ENCODE peak calls at places on chromosomes 5 and 9, in ten cellular contexts. One of them, this sample, is unnamed.
A peak's percentile ranks its signal among the peaks of the same experiment; 100 is the strongest.

GRCh38 chr9:109715340-109715739 is 64.7 kb upstream of the PALM2AKAP2 start:
- DNase-seq in CD8-positive, alpha-beta memory T cell: no peak
- DNase-seq in BE2C: no peak
- DNase-seq in uterus: no peak
- DNase-seq in fibroblast of lung: no peak
- DNase-seq in H9: no peak
- DNase-seq in right lobe of liver: no peak
- DNase-seq in tibial artery: no peak
- DNase-seq in DND-41: no peak
- DNase-seq in endodermal cell: no peak
- DNase-seq in this sample: no peak

GRCh38 chr5:120413706-120414105 is 50.4 kb upstream of the PRR16 start:
- DNase-seq in fibroblast of lung: peak; percentile 95
- DNase-seq in DND-41: no peak
- DNase-seq in H9: no peak
- DNase-seq in uterus: no peak
- DNase-seq in endodermal cell: no peak
- DNase-seq in tibial artery: no peak
- DNase-seq in BE2C: no peak
- DNase-seq in CD8-positive, alpha-beta memory T cell: no peak
- DNase-seq in right lobe of liver: no peak
- DNase-seq in this sample: no peak

GRCh38 chr9:107286057-107286456 is 3.0 kb downstream of the RAD23B start:
- DNase-seq in endodermal cell: no peak
- DNase-seq in DND-41: no peak
- DNase-seq in right lobe of liver: no peak
- DNase-seq in tibial artery: no peak
- DNase-seq in H9: no peak
- DNase-seq in fibroblast of lung: peak; percentile 61
- DNase-seq in uterus: no peak
- DNase-seq in CD8-positive, alpha-beta memory T cell: no peak
- DNase-seq in BE2C: no peak
- DNase-seq in this sample: no peak

GRCh38 chr5:86118542-86118941 is 499.2 kb upstream of the COX7C start:
- DNase-seq in CD8-positive, alpha-beta memory T cell: no peak
- DNase-seq in BE2C: no peak
- DNase-seq in DND-41: no peak
- DNase-seq in fibroblast of lung: no peak
- DNase-seq in right lobe of liver: no peak
- DNase-seq in endodermal cell: no peak
- DNase-seq in H9: no peak
- DNase-seq in uterus: no peak
- DNase-seq in tibial artery: no peak
- DNase-seq in this sample: no peak

GRCh38 chr9:75054373-75055001 is 26.4 kb upstream of the CARNMT1 start:
- DNase-seq in fibroblast of lung: peak; percentile 20
- DNase-seq in endodermal cell: no peak
- DNase-seq in tibial artery: no peak
- DNase-seq in right lobe of liver: no peak
- DNase-seq in uterus: no peak
- DNase-seq in H9: no peak
- DNase-seq in CD8-positive, alpha-beta memory T cell: no peak
- DNase-seq in BE2C: no peak
- DNase-seq in DND-41: no peak
- DNase-seq in this sample: no peak

GRCh38 chr9:26722755-26723154 is 169.8 kb downstream of the CAAP1 start:
- DNase-seq in BE2C: no peak
- DNase-seq in fibroblast of lung: no peak
- DNase-seq in uterus: no peak
- DNase-seq in DND-41: no peak
- DNase-seq in tibial artery: no peak
- DNase-seq in endodermal cell: no peak
- DNase-seq in H9: no peak
- DNase-seq in right lobe of liver: no peak
- DNase-seq in CD8-positive, alpha-beta memory T cell: no peak
- DNase-seq in this sample: no peak

GRCh38 chr5:115377468-115378217 is 81.2 kb upstream of the CCDC112 start:
- DNase-seq in endodermal cell: no peak
- DNase-seq in right lobe of liver: no peak
- DNase-seq in CD8-positive, alpha-beta memory T cell: no peak
- DNase-seq in BE2C: no peak
- DNase-seq in tibial artery: no peak
- DNase-seq in uterus: no peak
- DNase-seq in fibroblast of lung: peak; percentile 93
- DNase-seq in H9: no peak
- DNase-seq in DND-41: no peak
- DNase-seq in this sample: no peak

GRCh38 chr9:5561828-5562488 is 51.6 kb downstream of the PDCD1LG2 start:
- DNase-seq in fibroblast of lung: no peak
- DNase-seq in right lobe of liver: no peak
- DNase-seq in uterus: no peak
- DNase-seq in endodermal cell: no peak
- DNase-seq in BE2C: no peak
- DNase-seq in tibial artery: no peak
- DNase-seq in DND-41: no peak
- DNase-seq in CD8-positive, alpha-beta memory T cell: no peak
- DNase-seq in H9: no peak
- DNase-seq in this sample: no peak

GRCh38 chr9:128683340-128684064 is 5.5 kb upstream of the SET start:
- DNase-seq in right lobe of liver: peak; percentile 71
- DNase-seq in DND-41: peak; percentile 50
- DNase-seq in endodermal cell: peak; percentile 97
- DNase-seq in CD8-positive, alpha-beta memory T cell: peak; percentile 27
- DNase-seq in uterus: peak; percentile 50
- DNase-seq in BE2C: peak; percentile 39
- DNase-seq in H9: peak; percentile 97
- DNase-seq in fibroblast of lung: peak; percentile 49
- DNase-seq in tibial artery: peak; percentile 61
- DNase-seq in this sample: no peak

GRCh38 chr9:124810513-124811355 is 33.8 kb downstream of the OLFML2A start:
- DNase-seq in right lobe of liver: no peak
- DNase-seq in tibial artery: no peak
- DNase-seq in DND-41: no peak
- DNase-seq in uterus: no peak
- DNase-seq in H9: peak; percentile 94
- DNase-seq in BE2C: no peak
- DNase-seq in fibroblast of lung: peak; percentile 94
- DNase-seq in endodermal cell: peak; percentile 96
- DNase-seq in CD8-positive, alpha-beta memory T cell: no peak
- DNase-seq in this sample: no peak

GRCh38 chr5:159903134-159903533 is 13.1 kb upstream of the ADRA1B start:
- DNase-seq in uterus: no peak
- DNase-seq in endodermal cell: no peak
- DNase-seq in fibroblast of lung: no peak
- DNase-seq in BE2C: no peak
- DNase-seq in CD8-positive, alpha-beta memory T cell: no peak
- DNase-seq in H9: no peak
- DNase-seq in tibial artery: no peak
- DNase-seq in DND-41: no peak
- DNase-seq in right lobe of liver: no peak
- DNase-seq in this sample: no peak

GRCh38 chr5:155729684-155730059 is 597.3 kb upstream of the SGCD start:
- DNase-seq in fibroblast of lung: peak; percentile 7
- DNase-seq in uterus: no peak
- DNase-seq in H9: peak; percentile 39
- DNase-seq in CD8-positive, alpha-beta memory T cell: no peak
- DNase-seq in right lobe of liver: peak; percentile 24
- DNase-seq in tibial artery: no peak
- DNase-seq in BE2C: no peak
- DNase-seq in endodermal cell: peak; percentile 64
- DNase-seq in DND-41: no peak
- DNase-seq in this sample: no peak

GRCh38 chr5:159515909-159516415 is 185.7 kb upstream of the IL12B start:
- DNase-seq in right lobe of liver: peak; percentile 70
- DNase-seq in tibial artery: peak; percentile 45
- DNase-seq in CD8-positive, alpha-beta memory T cell: peak; percentile 50
- DNase-seq in H9: peak; percentile 85
- DNase-seq in DND-41: peak; percentile 76
- DNase-seq in uterus: peak; percentile 30
- DNase-seq in BE2C: peak; percentile 40
- DNase-seq in fibroblast of lung: peak; percentile 61
- DNase-seq in endodermal cell: peak; percentile 95
- DNase-seq in this sample: peak; percentile 33

GRCh38 chr5:7597058-7597457 is 201.1 kb downstream of the ADCY2 start:
- DNase-seq in endodermal cell: no peak
- DNase-seq in BE2C: no peak
- DNase-seq in DND-41: no peak
- DNase-seq in tibial artery: no peak
- DNase-seq in H9: no peak
- DNase-seq in uterus: no peak
- DNase-seq in fibroblast of lung: peak; percentile 18
- DNase-seq in CD8-positive, alpha-beta memory T cell: no peak
- DNase-seq in right lobe of liver: no peak
- DNase-seq in this sample: no peak

GRCh38 chr9:93280661-93281259 is 96.8 kb downstream of the WNK2 start:
- DNase-seq in DND-41: no peak
- DNase-seq in H9: no peak
- DNase-seq in tibial artery: no peak
- DNase-seq in endodermal cell: no peak
- DNase-seq in CD8-positive, alpha-beta memory T cell: no peak
- DNase-seq in right lobe of liver: no peak
- DNase-seq in fibroblast of lung: no peak
- DNase-seq in BE2C: no peak
- DNase-seq in uterus: no peak
- DNase-seq in this sample: no peak
- H3K27me3 ChIP-seq in DND-41: peaks cover 2% of the 10 kb centered on the region
- H3K27me3 ChIP-seq in H9: no peaks in the 10 kb centered on the region
- H3K27me3 ChIP-seq in tibial artery: no peaks in the 10 kb centered on the region
- H3K27me3 ChIP-seq in endodermal cell: no peaks in the 10 kb centered on the region
- H3K27me3 ChIP-seq in CD8-positive, alpha-beta memory T cell: peaks cover 4% of the 10 kb centered on the region
- H3K27me3 ChIP-seq in right lobe of liver: no peaks in the 10 kb centered on the region
- H3K27me3 ChIP-seq in fibroblast of lung: no peaks in the 10 kb centered on the region
- H3K27me3 ChIP-seq in BE2C: peaks cover 2% of the 10 kb centered on the region
- H3K27me3 ChIP-seq in uterus: no peaks in the 10 kb centered on the region
- H3K27me3 ChIP-seq in this sample: no peaks in the 10 kb centered on the region

DNA sequence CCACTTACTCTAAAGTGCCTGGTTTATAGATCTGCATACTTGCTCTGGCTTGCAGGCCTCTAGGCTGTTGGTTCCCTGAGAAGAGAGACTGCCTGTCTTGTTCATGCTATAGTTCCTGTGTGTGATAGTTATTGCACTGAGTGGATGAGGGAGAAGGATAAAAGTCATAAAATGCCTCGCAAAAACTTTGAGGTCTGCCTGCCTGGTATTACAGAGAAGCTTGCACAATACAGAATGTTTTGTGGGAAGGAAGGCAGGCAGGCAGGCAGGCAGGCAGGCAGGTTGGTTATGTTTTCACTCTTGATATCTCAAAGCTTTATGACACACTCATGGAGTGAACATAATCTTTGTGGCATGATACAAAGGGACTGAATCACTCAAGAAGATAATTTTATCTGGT is 287.1 kb downstream of the SLIT3 start:
- DNase-seq in CD8-positive, alpha-beta memory T cell: no peak
- DNase-seq in fibroblast of lung: peak; percentile 39
- DNase-seq in endodermal cell: no peak
- DNase-seq in BE2C: no peak
- DNase-seq in DND-41: no peak
- DNase-seq in right lobe of liver: no peak
- DNase-seq in H9: no peak
- DNase-seq in uterus: no peak
- DNase-seq in tibial artery: no peak
- DNase-seq in this sample: no peak
- H3K27me3 ChIP-seq in CD8-positive, alpha-beta memory T cell: peaks cover 3% of the 10 kb centered on the region
- H3K27me3 ChIP-seq in fibroblast of lung: no peaks in the 10 kb centered on the region
- H3K27me3 ChIP-seq in endodermal cell: no peaks in the 10 kb centered on the region
- H3K27me3 ChIP-seq in BE2C: no peaks in the 10 kb centered on the region
- H3K27me3 ChIP-seq in DND-41: peaks cover 22% of the 10 kb centered on the region
- H3K27me3 ChIP-seq in right lobe of liver: no peaks in the 10 kb centered on the region
- H3K27me3 ChIP-seq in H9: no peaks in the 10 kb centered on the region
- H3K27me3 ChIP-seq in uterus: no peaks in the 10 kb centered on the region
- H3K27me3 ChIP-seq in tibial artery: no peaks in the 10 kb centered on the region
- H3K27me3 ChIP-seq in this sample: no peaks in the 10 kb centered on the region

DNA sequence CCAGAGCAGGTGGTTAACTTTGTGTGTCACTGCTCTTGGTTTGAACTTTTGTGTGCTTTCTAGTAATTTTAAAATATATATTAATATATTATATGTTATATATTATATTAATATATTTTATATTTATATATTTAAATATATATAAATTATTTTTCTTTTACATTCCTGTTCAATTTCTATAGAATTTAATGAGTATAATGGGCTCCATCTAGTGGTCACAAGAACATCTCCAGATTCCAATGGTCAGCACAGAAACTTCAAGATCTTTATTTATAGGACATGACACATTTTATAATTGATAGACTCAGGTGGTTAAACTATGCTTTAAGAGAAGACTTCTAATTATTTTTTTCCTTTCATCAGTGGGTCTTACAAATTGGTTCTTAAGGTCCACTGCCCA is 39.1 kb downstream of the COL23A1 start:
- DNase-seq in fibroblast of lung: peak; percentile 7
- DNase-seq in BE2C: no peak
- DNase-seq in right lobe of liver: no peak
- DNase-seq in endodermal cell: no peak
- DNase-seq in CD8-positive, alpha-beta memory T cell: no peak
- DNase-seq in uterus: no peak
- DNase-seq in H9: no peak
- DNase-seq in DND-41: no peak
- DNase-seq in tibial artery: no peak
- DNase-seq in this sample: no peak
- H3K27me3 ChIP-seq in fibroblast of lung: no peaks in the 10 kb centered on the region
- H3K27me3 ChIP-seq in BE2C: peaks cover 3% of the 10 kb centered on the region
- H3K27me3 ChIP-seq in right lobe of liver: no peaks in the 10 kb centered on the region
- H3K27me3 ChIP-seq in endodermal cell: no peaks in the 10 kb centered on the region
- H3K27me3 ChIP-seq in CD8-positive, alpha-beta memory T cell: no peaks in the 10 kb centered on the region
- H3K27me3 ChIP-seq in uterus: no peaks in the 10 kb centered on the region
- H3K27me3 ChIP-seq in H9: no peaks in the 10 kb centered on the region
- H3K27me3 ChIP-seq in DND-41: no peaks in the 10 kb centered on the region
- H3K27me3 ChIP-seq in tibial artery: no peaks in the 10 kb centered on the region
- H3K27me3 ChIP-seq in this sample: no peaks in the 10 kb centered on the region

GRCh38 chr5:170076211-170076610 is 29.5 kb upstream of the FOXI1 start:
- DNase-seq in H9: no peak
- DNase-seq in uterus: no peak
- DNase-seq in CD8-positive, alpha-beta memory T cell: no peak
- DNase-seq in BE2C: no peak
- DNase-seq in right lobe of liver: no peak
- DNase-seq in fibroblast of lung: peak; percentile 16
- DNase-seq in DND-41: no peak
- DNase-seq in tibial artery: no peak
- DNase-seq in endodermal cell: peak; percentile 20
- DNase-seq in this sample: no peak

GRCh38 chr5:170078458-170078857 is 27.2 kb upstream of the FOXI1 start:
- DNase-seq in uterus: no peak
- DNase-seq in DND-41: no peak
- DNase-seq in fibroblast of lung: no peak
- DNase-seq in BE2C: no peak
- DNase-seq in tibial artery: no peak
- DNase-seq in H9: no peak
- DNase-seq in right lobe of liver: no peak
- DNase-seq in CD8-positive, alpha-beta memory T cell: no peak
- DNase-seq in endodermal cell: no peak
- DNase-seq in this sample: no peak

GRCh38 chr5:170078931-170079330 is 26.8 kb upstream of the FOXI1 start:
- DNase-seq in uterus: no peak
- DNase-seq in right lobe of liver: no peak
- DNase-seq in tibial artery: no peak
- DNase-seq in fibroblast of lung: no peak
- DNase-seq in DND-41: no peak
- DNase-seq in CD8-positive, alpha-beta memory T cell: no peak
- DNase-seq in BE2C: no peak
- DNase-seq in endodermal cell: peak; percentile 29
- DNase-seq in H9: no peak
- DNase-seq in this sample: no peak

GRCh38 chr5:170077526-170077925 is 28.2 kb upstream of the FOXI1 start:
- DNase-seq in DND-41: no peak
- DNase-seq in fibroblast of lung: no peak
- DNase-seq in CD8-positive, alpha-beta memory T cell: no peak
- DNase-seq in BE2C: no peak
- DNase-seq in endodermal cell: peak; percentile 17
- DNase-seq in H9: no peak
- DNase-seq in right lobe of liver: no peak
- DNase-seq in tibial artery: no peak
- DNase-seq in uterus: no peak
- DNase-seq in this sample: no peak

GRCh38 chr5:170076707-170077106 is 29.0 kb upstream of the FOXI1 start:
- DNase-seq in fibroblast of lung: no peak
- DNase-seq in CD8-positive, alpha-beta memory T cell: no peak
- DNase-seq in endodermal cell: no peak
- DNase-seq in tibial artery: no peak
- DNase-seq in H9: no peak
- DNase-seq in right lobe of liver: no peak
- DNase-seq in DND-41: no peak
- DNase-seq in BE2C: no peak
- DNase-seq in uterus: no peak
- DNase-seq in this sample: no peak
- H3K27me3 ChIP-seq in fibroblast of lung: no peaks in the 10 kb centered on the region
- H3K27me3 ChIP-seq in CD8-positive, alpha-beta memory T cell: no peaks in the 10 kb centered on the region
- H3K27me3 ChIP-seq in endodermal cell: no peaks in the 10 kb centered on the region
- H3K27me3 ChIP-seq in tibial artery: no peaks in the 10 kb centered on the region
- H3K27me3 ChIP-seq in H9: no peaks in the 10 kb centered on the region
- H3K27me3 ChIP-seq in right lobe of liver: no peaks in the 10 kb centered on the region
- H3K27me3 ChIP-seq in DND-41: no peaks in the 10 kb centered on the region
- H3K27me3 ChIP-seq in BE2C: no peaks in the 10 kb centered on the region
- H3K27me3 ChIP-seq in uterus: no peaks in the 10 kb centered on the region
- H3K27me3 ChIP-seq in this sample: no peaks in the 10 kb centered on the region

This sample was measured in CD4-positive, alpha-beta T cell.